ENCODE peak calls at places on chromosomes 11 and 22, in six cellular contexts. M is stomach, X is HCT116, V is H1, S is transverse colon, E is sigmoid colon. Y is an unnamed sample.

GRCh38 chr11:57680552-57680874 is 12.6 kb downstream of the ZDHHC5 start:
- DNase-seq in M (no peak), S (no peak), V (no peak), E (no peak), X (no peak), Y (no peak)

GRCh38 chr11:35064114-35064800 is 74.7 kb upstream of the CD44 start:
- DNase-seq in V (no peak), X (no peak), S (no peak), M (no peak), E (no peak), Y (no peak)

GRCh38 chr22:23773247-23774113 is 831 bp downstream of the MMP11 start:
- DNase-seq in S (no peak), E (no peak), V (no peak), M (no peak), X (no peak), Y (peak)

GRCh38 chr11:115322553-115323203 is 181.5 kb downstream of the CADM1 start:
- DNase-seq in M (no peak), V (no peak), S (no peak), E (no peak), X (no peak), Y (no peak)

GRCh38 chr11:97895572-97895971 is 1125.2 kb upstream of the CNTN5 start:
- DNase-seq in S (no peak), V (no peak), E (no peak), M (no peak), X (no peak), Y (no peak)

GRCh38 chr22:27973851-27974250 is 54.8 kb upstream of the PITPNB start:
- DNase-seq in S (no peak), V (no peak), X (no peak), M (no peak), E (no peak), Y (no peak)

GRCh38 chr11:9815486-9816136 is 151.7 kb downstream of the SWAP70 start:
- DNase-seq in X (no peak), E (no peak), V (no peak), S (no peak), M (no peak), Y (no peak)

GRCh38 chr22:35561796-35562526 is 21.3 kb downstream of the RASD2 start:
- DNase-seq in M (no peak), E (no peak), S (no peak), X (peak), V (no peak), Y (peak)

GRCh38 chr22:36323855-36324331 is 63.9 kb downstream of the MYH9 start:
- DNase-seq in S (no peak), E (no peak), V (no peak), X (no peak), M (no peak), Y (no peak)

GRCh38 chr11:65060913-65061408 is 2.6 kb upstream of the NAALADL1 start:
- DNase-seq in X (no peak), S (no peak), E (no peak), V (peak), M (no peak), Y (peak)

GRCh38 chr11:133821776-133822175 is 23.5 kb downstream of the SPATA19 start:
- DNase-seq in S (peak), E (no peak), X (peak), V (peak), M (peak), Y (peak)

GRCh38 chr11:5288108-5288911 is 13.4 kb downstream of the OR51B4 start:
- DNase-seq in X (no peak), S (no peak), V (no peak), E (no peak), M (peak), Y (no peak)

GRCh38 chr22:29456211-29456671 is 17.9 kb downstream of the RFPL1 start:
- DNase-seq in S (no peak), V (no peak), X (no peak), M (no peak), E (no peak), Y (peak)

GRCh38 chr11:101487775-101488174 is 96.0 kb downstream of the TRPC6 start:
- DNase-seq in E (no peak), M (no peak), S (no peak), X (no peak), V (no peak), Y (no peak)

GRCh38 chr11:130315354-130315970 is 745 bp upstream of the ZBTB44 start:
- DNase-seq in V (peak), E (peak), M (peak), X (no peak), S (peak), Y (peak)

GRCh38 chr11:129190087-129190486 is 2.0 kb downstream of the ARHGAP32 start:
- DNase-seq in V (no peak), M (peak), X (no peak), E (no peak), S (peak), Y (no peak)

GRCh38 chr11:126034026-126034822 is 28.4 kb downstream of the CDON start:
- DNase-seq in E (no peak), X (no peak), S (no peak), V (no peak), M (no peak), Y (no peak)

GRCh38 chr11:8217926-8218325 is 45.8 kb downstream of the LMO1 start:
- DNase-seq in X (no peak), V (no peak), M (no peak), E (no peak), S (no peak), Y (no peak)

GRCh38 chr22:50119768-50120251 is 30.0 kb downstream of the MOV10L1 start:
- DNase-seq in S (no peak), V (no peak), E (peak), X (no peak), M (no peak), Y (no peak)

GRCh38 chr22:50119169-50119767 is 29.5 kb downstream of the MOV10L1 start:
- DNase-seq in E (peak), V (no peak), M (no peak), S (no peak), X (no peak), Y (no peak)

GRCh38 chr22:50118129-50118528 is 28.3 kb downstream of the MOV10L1 start:
- DNase-seq in V (no peak), E (no peak), M (no peak), S (no peak), X (no peak), Y (no peak)

GRCh38 chr22:50117168-50117762 is 27.5 kb downstream of the MOV10L1 start:
- DNase-seq in E (no peak), V (no peak), S (no peak), X (no peak), M (no peak), Y (no peak)

GRCh38 chr22:50118557-50119168 is 28.9 kb downstream of the MOV10L1 start:
- DNase-seq in M (no peak), S (peak), X (no peak), V (no peak), E (peak), Y (no peak)
- TF ChIP-seq POLR2AphosphoS5 in M (no peak), S (no peak), X (no peak), V (no peak), E (peak), Y (no peak)

DNA sequence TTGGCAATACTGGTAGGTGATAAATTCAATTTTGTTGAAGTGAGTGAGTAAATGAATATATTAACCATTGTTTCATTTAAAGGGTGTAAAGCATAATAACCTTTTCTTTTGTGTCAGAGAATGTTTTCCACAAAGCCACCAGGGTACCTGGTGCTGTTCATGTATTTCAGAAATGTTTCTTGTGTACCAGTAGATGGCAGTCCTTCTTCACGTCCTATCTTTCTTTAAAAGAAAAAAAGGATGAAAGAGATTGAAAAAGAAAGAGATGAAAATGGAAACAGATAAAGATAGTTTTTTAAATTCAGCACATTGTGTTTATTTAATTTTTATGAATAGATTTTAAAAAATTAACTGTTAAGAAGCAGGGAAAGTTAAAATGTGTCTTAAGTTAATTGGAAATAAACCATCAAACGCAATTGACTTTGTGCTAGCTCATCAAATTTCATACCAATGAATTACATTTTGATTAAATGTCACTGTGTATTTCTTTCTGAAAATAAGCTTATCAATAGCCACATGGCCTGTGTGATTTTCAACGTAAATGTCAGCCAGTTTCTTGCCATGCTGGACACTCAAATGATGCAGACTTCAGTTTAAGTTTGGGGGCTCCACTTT is 65.5 kb upstream of the CHORDC1 start:
- DNase-seq in S (no peak), X (peak), M (no peak), E (no peak), V (no peak), Y (peak)
- TF ChIP-seq CTCF in S (no peak), X (peak), M (no peak), E (peak), V (peak), Y (peak)

DNA sequence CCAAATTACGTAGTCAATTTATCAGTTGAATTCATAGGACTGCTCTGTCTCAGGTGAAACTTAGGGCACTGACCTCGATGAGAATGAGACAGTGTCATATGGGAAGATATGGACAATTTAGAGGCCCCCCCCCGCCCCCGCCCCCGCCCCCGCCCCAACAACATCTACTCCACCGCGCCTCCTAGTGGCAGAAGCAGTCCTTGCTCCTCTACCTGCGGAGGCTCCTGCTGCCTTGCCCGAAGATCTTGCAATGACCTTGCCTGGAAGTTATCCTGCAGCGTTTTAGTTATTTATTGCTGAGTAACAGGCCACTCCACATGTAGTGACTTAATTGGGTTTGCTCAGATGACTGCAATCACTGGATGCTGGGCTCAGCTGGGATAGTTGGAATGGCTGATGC is 15.1 kb downstream of the SERPINH1 start:
- DNase-seq in E (no peak), S (peak), M (peak), X (no peak), V (peak), Y (peak)
- TF ChIP-seq POLR2AphosphoS5 in E (no peak), S (no peak), M (no peak), X (no peak), V (no peak), Y (no peak)

GRCh38 chr11:122653911-122654310 is 1.6 kb upstream of the UBASH3B start:
- DNase-seq in S (no peak), X (no peak), M (no peak), V (no peak), E (no peak), Y (no peak)
- TF ChIP-seq CTCF in S (no peak), X (no peak), M (no peak), V (no peak), E (no peak), Y (no peak)

GRCh38 chr11:62556872-62557631 is 10.4 kb upstream of the AHNAK start:
- DNase-seq in X (no peak), M (no peak), E (no peak), V (no peak), S (peak), Y (no peak)

GRCh38 chr11:62558669-62559068 is 12.1 kb upstream of the AHNAK start:
- DNase-seq in E (no peak), V (no peak), X (no peak), M (no peak), S (no peak), Y (no peak)

GRCh38 chr11:62554377-62554776 is 7.8 kb upstream of the AHNAK start:
- DNase-seq in V (no peak), S (no peak), M (no peak), X (no peak), E (peak), Y (peak)

GRCh38 chr11:62555464-62556092 is 9.0 kb upstream of the AHNAK start:
- DNase-seq in M (no peak), X (no peak), V (no peak), S (peak), E (peak), Y (peak)

DNA sequence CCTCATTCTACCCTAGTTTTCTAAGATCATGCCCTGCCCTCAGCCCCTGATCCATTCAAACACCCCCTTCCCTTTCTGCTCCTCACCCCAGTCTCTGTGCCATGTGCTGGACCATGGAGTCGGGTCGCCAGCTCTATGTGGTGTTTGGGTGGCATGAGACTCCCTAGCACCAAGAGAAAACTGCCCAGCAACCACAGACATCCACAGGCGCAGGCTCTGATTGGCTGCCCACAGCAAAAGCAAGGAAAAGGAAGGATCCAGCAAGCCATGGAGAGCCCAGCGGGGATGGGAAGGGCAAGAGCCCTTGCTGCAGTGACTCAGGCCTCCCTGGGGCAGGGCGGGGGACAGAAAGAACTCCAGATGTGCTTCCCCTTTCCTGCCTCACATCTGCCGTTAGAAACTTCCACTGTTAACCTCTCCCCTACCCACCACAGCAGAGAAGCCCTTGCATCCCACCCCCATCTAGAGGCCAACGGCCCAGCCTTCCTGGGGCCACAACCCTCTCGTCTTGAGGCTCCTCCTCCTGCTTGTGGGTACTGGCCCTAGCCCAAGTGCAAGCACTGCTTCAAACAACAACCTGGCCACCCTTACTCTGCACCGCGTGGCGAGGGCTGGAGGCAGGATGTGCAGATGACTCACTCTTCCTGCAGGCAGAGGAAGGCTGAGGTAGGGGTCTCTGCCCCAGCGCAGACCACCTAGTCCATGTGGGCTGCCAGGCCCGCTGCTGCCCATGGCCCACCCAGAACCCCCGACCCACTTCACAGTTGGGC is 9.7 kb upstream of the AHNAK start:
- DNase-seq in M (peak), V (peak), E (peak), X (peak), S (peak), Y (peak)
- TF ChIP-seq POLR2AphosphoS5 in M (peak), V (no peak), E (peak), X (peak), S (peak), Y (peak)

GRCh38 chr11:2265854-2266585 is 4.4 kb downstream of the ASCL2 start:
- DNase-seq in X (no peak), V (no peak), S (no peak), M (peak), E (no peak), Y (no peak)

GRCh38 chr11:2265396-2265795 is 5.0 kb downstream of the ASCL2 start:
- DNase-seq in M (peak), X (no peak), S (no peak), E (no peak), V (no peak), Y (no peak)

GRCh38 chr11:2267306-2267861 is 3.0 kb downstream of the ASCL2 start:
- DNase-seq in X (no peak), V (no peak), S (no peak), M (no peak), E (no peak), Y (no peak)

GRCh38 chr11:2267871-2268825 is 2.2 kb downstream of the ASCL2 start:
- DNase-seq in S (no peak), V (no peak), E (no peak), M (peak), X (no peak), Y (peak)

GRCh38 chr11:2266586-2267305 is 3.6 kb downstream of the ASCL2 start:
- DNase-seq in M (no peak), S (no peak), X (no peak), V (no peak), E (no peak), Y (no peak)
- TF ChIP-seq CTCF in M (no peak), S (no peak), X (no peak), V (no peak), E (no peak), Y (no peak)

GRCh38 chr11:111851067-111851466 is 20.3 kb downstream of the ALG9 start:
- DNase-seq in E (no peak), S (no peak), X (no peak), V (no peak), M (no peak), Y (no peak)
- TF ChIP-seq POLR2AphosphoS5 in E (no peak), S (no peak), X (no peak), V (no peak), M (no peak), Y (no peak)

GRCh38 chr11:77371646-77372045 is 70.2 kb upstream of the GDPD4 start:
- DNase-seq in S (no peak), V (no peak), M (no peak), X (no peak), E (no peak), Y (no peak)

GRCh38 chr11:77372736-77373135 is 71.2 kb upstream of the GDPD4 start:
- DNase-seq in X (no peak), S (no peak), M (no peak), E (no peak), V (no peak), Y (no peak)

GRCh38 chr11:77374108-77374507 is 72.6 kb upstream of the GDPD4 start:
- DNase-seq in X (no peak), V (no peak), E (no peak), S (no peak), M (no peak), Y (no peak)

GRCh38 chr11:77374611-77375031 is 73.1 kb upstream of the GDPD4 start:
- DNase-seq in S (peak), E (no peak), X (no peak), M (no peak), V (no peak), Y (no peak)

DNA sequence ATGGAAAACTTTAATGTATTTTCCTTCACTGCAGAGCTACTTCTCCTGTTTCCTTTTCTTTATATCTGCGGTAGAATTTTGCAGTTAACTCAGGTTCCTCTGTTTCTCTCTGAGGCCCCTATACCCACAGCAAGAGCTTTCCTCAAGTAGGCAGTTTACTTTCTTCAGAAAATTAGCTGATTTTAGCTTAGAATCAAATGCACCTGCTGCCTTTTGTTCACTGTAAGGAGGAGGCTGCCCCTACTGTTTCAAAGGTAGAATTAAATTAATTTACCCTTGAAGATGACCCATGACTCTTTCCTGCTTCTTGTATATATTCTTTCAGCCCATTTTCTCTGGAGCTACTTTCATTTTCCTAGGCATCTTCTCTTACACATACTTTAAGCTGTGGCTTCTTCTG is 68.7 kb upstream of the GDPD4 start:
- DNase-seq in X (no peak), E (no peak), V (no peak), S (no peak), M (no peak), Y (peak)
- TF ChIP-seq CTCF in X (no peak), E (no peak), V (no peak), S (no peak), M (no peak), Y (no peak)

DNA sequence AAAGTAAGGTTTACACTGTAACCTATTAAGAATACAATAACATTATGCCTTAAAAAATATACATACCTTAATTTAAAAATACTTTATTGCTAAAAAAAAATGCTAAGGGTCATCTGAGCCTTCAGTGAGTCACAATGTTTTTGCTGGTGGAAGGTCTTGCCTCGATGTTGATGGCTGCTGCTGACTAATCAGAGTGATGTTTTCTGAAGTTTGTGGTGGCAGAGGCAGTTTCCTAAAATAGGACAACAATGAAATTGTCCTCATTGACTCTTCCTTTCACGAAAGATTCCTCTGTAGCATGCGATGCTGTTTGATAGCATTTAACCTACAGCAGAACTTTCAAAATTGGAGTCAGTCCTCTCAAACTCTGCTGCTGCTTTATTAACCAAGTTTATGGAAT is 97.6 kb downstream of the FAT3 start:
- DNase-seq in M (no peak), V (no peak), E (no peak), S (no peak), X (no peak), Y (no peak)
- TF ChIP-seq POLR2AphosphoS5 in M (no peak), V (no peak), E (no peak), S (no peak), X (no peak), Y (no peak)

GRCh38 chr11:61695917-61696316 is 15.7 kb downstream of the DAGLA start:
- DNase-seq in S (peak), X (no peak), M (peak), V (peak), E (peak), Y (peak)
- TF ChIP-seq CTCF in S (peak), X (no peak), M (no peak), V (peak), E (no peak), Y (peak)

Y was measured in GM23338.